ENCODE peak calls at places on chromosomes 7 and 10, in nine cellular contexts. D is A549, H is epithelial cell of esophagus, W is WERI-Rb-1, U is NB4, Q is RWPE1, K is osteoblast, F is HFF-Myc, J is astrocyte. T is an unnamed sample.

GRCh38 chr10:47406870-47407648 is 23.0 kb upstream of the ZNF488 start:
- DNase-seq in D (peak), H (peak), W (no peak), U (peak), Q (peak), K (no peak), F (peak), J (peak), T (no peak)

GRCh38 chr10:14569274-14570060 is 205.2 kb downstream of the FAM107B start:
- DNase-seq in D (no peak), H (no peak), W (no peak), U (no peak), Q (no peak), K (no peak), F (no peak), J (no peak), T (no peak)

GRCh38 chr7:81857385-81857784 is 87.5 kb upstream of the HGF start:
- DNase-seq in D (peak), H (peak), W (no peak), U (no peak), Q (no peak), K (no peak), F (no peak), J (no peak), T (no peak)

GRCh38 chr10:42640610-42641229 is 2.4 kb upstream of the ZNF33B start:
- DNase-seq in D (peak), H (peak), W (no peak), U (no peak), Q (peak), K (no peak), F (no peak), J (no peak), T (no peak)

GRCh38 chr7:47314728-47315601 is 266.9 kb downstream of the TNS3 start:
- DNase-seq in D (no peak), H (no peak), W (no peak), U (no peak), Q (no peak), K (peak), F (no peak), J (peak), T (no peak)

GRCh38 chr7:157990226-157990877 is 597.3 kb downstream of the PTPRN2 start:
- DNase-seq in D (no peak), H (no peak), W (no peak), U (no peak), Q (no peak), K (peak), F (no peak), J (no peak), T (no peak)

GRCh38 chr7:28018851-28019465 is 161.6 kb downstream of the JAZF1 start:
- DNase-seq in D (no peak), H (no peak), W (no peak), U (no peak), Q (no peak), K (no peak), F (no peak), J (no peak), T (no peak)

GRCh38 chr7:80231719-80232118 is 97.1 kb downstream of the GNAI1 start:
- DNase-seq in D (peak), H (peak), W (no peak), U (no peak), Q (peak), K (peak), F (no peak), J (peak), T (no peak)

GRCh38 chr10:34492081-34492480 is 323.0 kb downstream of the PARD3 start:
- DNase-seq in D (peak), H (peak), W (no peak), U (no peak), Q (peak), K (no peak), F (no peak), J (no peak), T (no peak)

GRCh38 chr7:156673902-156674301 is 33.3 kb downstream of the RNF32 start:
- DNase-seq in D (no peak), H (no peak), W (no peak), U (no peak), Q (no peak), K (no peak), F (no peak), J (no peak), T (no peak)

GRCh38 chr10:94092848-94093247 is 99.1 kb downstream of the PLCE1 start:
- DNase-seq in D (no peak), H (peak), W (no peak), U (no peak), Q (peak), K (no peak), F (no peak), J (peak), T (no peak)

GRCh38 chr10:97822261-97822687 is 27.4 kb upstream of the GOLGA7B start:
- DNase-seq in D (no peak), H (peak), W (no peak), U (no peak), Q (peak), K (no peak), F (no peak), J (no peak), T (no peak)

GRCh38 chr10:5603091-5603847 is 63.1 kb downstream of the ASB13 start:
- DNase-seq in D (no peak), H (no peak), W (no peak), U (no peak), Q (no peak), K (no peak), F (no peak), J (no peak), T (no peak)

GRCh38 chr7:48255046-48255445 is 83.8 kb downstream of the ABCA13 start:
- DNase-seq in D (no peak), H (peak), W (no peak), U (no peak), Q (no peak), K (peak), F (no peak), J (peak), T (no peak)

GRCh38 chr10:48598243-48598935 is 6.5 kb downstream of the ARHGAP22 start:
- DNase-seq in D (no peak), H (no peak), W (no peak), U (no peak), Q (no peak), K (no peak), F (no peak), J (no peak), T (no peak)

GRCh38 chr7:128266891-128267839 is 26.1 kb downstream of the LEP start:
- DNase-seq in D (no peak), H (peak), W (peak), U (no peak), Q (peak), K (peak), F (peak), J (peak), T (peak)

GRCh38 chr7:17130281-17131059 is 168.0 kb upstream of the AHR start:
- DNase-seq in D (peak), H (peak), W (no peak), U (no peak), Q (peak), K (peak), F (peak), J (peak), T (no peak)

GRCh38 chr10:24931236-24931635 is 21.2 kb downstream of the PRTFDC1 start:
- DNase-seq in D (no peak), H (no peak), W (no peak), U (no peak), Q (no peak), K (no peak), F (no peak), J (no peak), T (no peak)

GRCh38 chr7:44489955-44490350 is 505 bp downstream of the NUDCD3 start:
- DNase-seq in D (no peak), H (peak), W (no peak), U (peak), Q (peak), K (no peak), F (no peak), J (peak), T (no peak)

GRCh38 chr7:20784311-20785210 is 2.1 kb downstream of the SP8 start:
- DNase-seq in D (peak), H (peak), W (peak), U (no peak), Q (peak), K (peak), F (no peak), J (no peak), T (peak)

GRCh38 chr10:48518926-48519730 is 85.7 kb downstream of the ARHGAP22 start:
- DNase-seq in D (no peak), H (no peak), W (no peak), U (no peak), Q (no peak), K (no peak), F (no peak), J (no peak), T (no peak)

GRCh38 chr7:136874393-136875032 is 6.1 kb downstream of the CHRM2 start:
- DNase-seq in D (peak), H (peak), W (peak), U (peak), Q (no peak), K (no peak), F (peak), J (peak), T (no peak)

GRCh38 chr10:109934958-109935793 is 11.9 kb upstream of the XPNPEP1 start:
- DNase-seq in D (no peak), H (peak), W (peak), U (peak), Q (no peak), K (peak), F (no peak), J (peak), T (no peak)

GRCh38 chr7:158973941-158974785 is 117.8 kb downstream of the DYNC2I1 start:
- DNase-seq in D (no peak), H (no peak), W (no peak), U (no peak), Q (no peak), K (peak), F (no peak), J (no peak), T (peak)

GRCh38 chr10:79192677-79193003 is 123.9 kb downstream of the ZMIZ1 start:
- DNase-seq in D (no peak), H (peak), W (no peak), U (no peak), Q (peak), K (peak), F (no peak), J (peak), T (no peak)

GRCh38 chr10:79103585-79103984 is 34.8 kb downstream of the ZMIZ1 start:
- DNase-seq in D (no peak), H (no peak), W (no peak), U (no peak), Q (no peak), K (peak), F (no peak), J (no peak), T (no peak)

GRCh38 chr10:30134546-30134945 is 75.2 kb upstream of the JCAD start:
- DNase-seq in D (no peak), H (no peak), W (no peak), U (no peak), Q (no peak), K (no peak), F (no peak), J (no peak), T (no peak)

GRCh38 chr10:49024484-49024883 is 84.8 kb upstream of the LRRC18 start:
- DNase-seq in D (no peak), H (no peak), W (no peak), U (no peak), Q (no peak), K (no peak), F (no peak), J (no peak), T (no peak)

GRCh38 chr10:132460691-132461090 is 63.7 kb downstream of the PWWP2B start:
- DNase-seq in D (no peak), H (no peak), W (no peak), U (no peak), Q (no peak), K (no peak), F (no peak), J (no peak), T (no peak)

GRCh38 chr10:59456199-59456598 is 93.8 kb upstream of the FAM13C start:
- DNase-seq in D (no peak), H (peak), W (no peak), U (no peak), Q (no peak), K (peak), F (no peak), J (no peak), T (no peak)

GRCh38 chr10:124621637-124622036 is 122.5 kb downstream of the FAM53B start:
- DNase-seq in D (no peak), H (no peak), W (no peak), U (no peak), Q (no peak), K (no peak), F (no peak), J (no peak), T (no peak)

GRCh38 chr7:151174246-151175046 is 7.0 kb upstream of the GBX1 start:
- DNase-seq in D (no peak), H (no peak), W (no peak), U (no peak), Q (peak), K (peak), F (no peak), J (peak), T (no peak)

GRCh38 chr10:77512219-77512578 is 125.4 kb downstream of the KCNMA1 start:
- DNase-seq in D (no peak), H (no peak), W (no peak), U (no peak), Q (no peak), K (no peak), F (no peak), J (no peak), T (no peak)

GRCh38 chr10:46555713-46556514 is 544 bp downstream of the GPRIN2 start:
- DNase-seq in D (peak), H (no peak), W (peak), U (peak), Q (no peak), K (peak), F (no peak), J (no peak), T (peak)

GRCh38 chr10:129332476-129332875 is 134.6 kb upstream of the MGMT start:
- DNase-seq in D (peak), H (no peak), W (peak), U (peak), Q (no peak), K (no peak), F (no peak), J (no peak), T (peak)

GRCh38 chr7:50304911-50305621 is 550 bp downstream of the IKZF1 start:
- DNase-seq in D (no peak), H (no peak), W (no peak), U (peak), Q (no peak), K (no peak), F (no peak), J (no peak), T (no peak)

GRCh38 chr10:124125305-124126116 is 32.1 kb upstream of the CHST15 start:
- DNase-seq in D (peak), H (peak), W (no peak), U (no peak), Q (peak), K (peak), F (no peak), J (peak), T (no peak)

GRCh38 chr10:100637785-100638184 is 102.0 kb downstream of the HIF1AN start:
- DNase-seq in D (peak), H (no peak), W (peak), U (peak), Q (no peak), K (peak), F (no peak), J (no peak), T (peak)

GRCh38 chr7:155579565-155579964 is 33.2 kb upstream of the CNPY1 start:
- DNase-seq in D (no peak), H (no peak), W (no peak), U (no peak), Q (no peak), K (peak), F (no peak), J (no peak), T (no peak)

GRCh38 chr7:36972140-36972518 is 247.8 kb upstream of the AOAH start:
- DNase-seq in D (no peak), H (no peak), W (no peak), U (peak), Q (no peak), K (no peak), F (no peak), J (no peak), T (no peak)

DNA sequence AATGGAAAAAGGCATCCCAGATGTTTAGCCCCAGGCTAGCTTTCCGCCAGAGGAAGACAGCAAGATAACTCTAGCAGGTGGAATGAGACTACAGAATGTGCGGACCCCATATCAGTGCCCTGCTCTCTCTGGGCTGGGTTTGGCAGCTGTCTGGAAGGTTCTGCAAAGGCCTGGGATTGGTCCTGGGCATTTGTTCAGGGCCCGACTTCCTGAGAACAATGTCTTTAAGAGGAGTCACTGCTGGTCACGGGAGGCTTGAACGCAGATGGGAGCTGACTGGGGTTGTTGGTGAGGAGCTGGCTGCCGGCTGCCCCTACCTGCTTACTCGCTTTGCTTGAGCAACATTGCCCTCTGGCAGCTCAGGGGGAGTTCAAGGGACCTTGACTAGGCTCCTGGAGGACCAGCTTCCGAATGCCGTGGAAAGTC is 130.6 kb upstream of the BTBD16 start:
- DNase-seq in D (peak), H (peak), W (no peak), U (peak), Q (peak), K (no peak), F (no peak), J (peak), T (peak)
- TF ChIP-seq CTCF in D (peak), H (no peak), W (no peak), U (no peak), Q (no peak), K (no peak), F (no peak), J (no peak), T (no peak)

GRCh38 chr7:14096159-14096558 is 106.7 kb upstream of the ETV1 start:
- DNase-seq in D (no peak), H (no peak), W (no peak), U (no peak), Q (no peak), K (no peak), F (no peak), J (no peak), T (no peak)
- TF ChIP-seq CTCF in D (no peak), H (no peak), W (no peak), U (no peak), Q (no peak), K (no peak), F (no peak), J (no peak), T (no peak)

GRCh38 chr7:12650080-12650479 is 37.4 kb upstream of the ARL4A start:
- DNase-seq in D (no peak), H (no peak), W (no peak), U (no peak), Q (no peak), K (no peak), F (no peak), J (no peak), T (no peak)

GRCh38 chr7:12647364-12648219 is 39.8 kb upstream of the ARL4A start:
- DNase-seq in D (peak), H (peak), W (no peak), U (no peak), Q (peak), K (no peak), F (no peak), J (peak), T (no peak)

GRCh38 chr7:12646139-12646538 is 41.3 kb upstream of the ARL4A start:
- DNase-seq in D (no peak), H (no peak), W (no peak), U (no peak), Q (no peak), K (peak), F (no peak), J (peak), T (no peak)

GRCh38 chr7:12649348-12649747 is 38.1 kb upstream of the ARL4A start:
- DNase-seq in D (no peak), H (peak), W (no peak), U (no peak), Q (peak), K (no peak), F (no peak), J (no peak), T (no peak)

DNA sequence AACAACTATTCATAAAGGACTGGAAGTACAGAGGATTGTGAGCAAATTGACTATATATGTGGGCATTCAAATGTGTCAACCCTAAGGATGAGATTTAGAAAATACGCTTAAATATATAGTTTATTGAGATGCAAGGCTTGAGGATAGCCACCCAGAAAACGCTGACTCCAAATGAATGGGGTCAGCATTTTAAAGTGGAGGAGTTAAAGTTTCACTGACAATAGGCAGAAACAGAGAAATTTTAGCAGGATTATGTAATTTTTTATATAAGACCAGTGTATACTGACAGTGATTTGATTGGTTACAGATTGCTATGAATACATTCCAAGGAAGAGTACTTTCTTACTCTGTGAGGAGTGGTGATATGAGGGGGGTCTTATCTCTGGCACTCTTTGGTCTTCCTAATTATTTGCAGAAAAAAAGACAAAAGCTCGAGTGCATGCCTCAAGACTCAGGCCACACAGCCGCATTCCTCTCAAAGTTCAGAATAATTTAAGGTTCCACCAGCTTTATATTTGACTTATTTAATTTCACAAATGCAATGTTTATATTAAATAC is 38.6 kb upstream of the ARL4A start:
- DNase-seq in D (no peak), H (no peak), W (no peak), U (no peak), Q (no peak), K (no peak), F (no peak), J (no peak), T (no peak)
- TF ChIP-seq CTCF in D (no peak), H (no peak), W (no peak), U (no peak), Q (no peak), K (no peak), F (no peak), J (no peak), T (no peak)

DNA sequence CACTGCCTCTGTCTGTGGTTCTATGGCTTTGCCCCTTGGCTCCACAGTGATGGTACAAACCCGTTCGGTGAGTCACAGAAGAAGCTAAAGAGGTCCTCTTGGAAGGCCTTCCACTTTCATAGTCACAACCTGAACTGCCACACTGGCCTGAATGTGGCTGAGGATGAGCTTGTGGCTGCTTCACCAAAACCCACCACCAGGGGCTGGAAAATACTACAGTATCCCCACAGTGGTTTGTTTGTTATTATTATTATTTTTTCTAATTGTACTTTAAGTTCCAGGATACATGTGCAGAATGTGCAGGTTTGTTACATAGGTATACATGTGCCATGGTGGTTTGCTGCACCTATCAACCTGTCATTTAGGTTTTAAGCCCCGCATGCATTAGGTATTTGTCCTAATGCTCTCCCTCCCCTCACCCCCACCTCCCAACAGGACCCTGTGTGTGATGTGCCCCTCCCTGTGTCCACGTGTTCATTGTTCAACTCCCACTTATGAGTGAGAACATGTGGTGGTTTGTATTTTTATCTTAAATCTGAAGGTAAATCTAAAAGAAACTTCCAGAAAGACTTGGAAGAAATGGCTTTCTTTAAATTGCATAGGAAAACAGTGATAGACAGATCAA is 160.8 kb upstream of the NPSR1 start:
- DNase-seq in D (no peak), H (peak), W (peak), U (peak), Q (peak), K (no peak), F (no peak), J (no peak), T (peak)
- TF ChIP-seq CTCF in D (peak), H (peak), W (peak), U (peak), Q (no peak), K (no peak), F (peak), J (peak), T (peak)